ENCODE peak calls at places on chromosomes 5 and 9, in four cellular contexts. A, N, U and P are unnamed samples.

GRCh38 chr5:140998921-140999410 is 32.7 kb downstream of the PCDHAC2 start:
- DNase-seq in A (peak; percentile 11), N (no peak), U (no peak), P (no peak)

GRCh38 chr5:142017832-142018427 is 5.1 kb upstream of the GNPDA1 start:
- DNase-seq in A (no peak), N (peak; percentile 31), U (no peak), P (no peak)

GRCh38 chr5:133048993-133049725 is 2.7 kb upstream of the HSPA4 start:
- DNase-seq in A (no peak), N (no peak), U (no peak), P (peak; percentile 25)

GRCh38 chr5:84430079-84430478 is 45.4 kb upstream of the EDIL3 start:
- DNase-seq in A (no peak), N (no peak), U (no peak), P (no peak)

GRCh38 chr5:67006152-67006848 is 190.3 kb downstream of the CD180 start:
- DNase-seq in A (no peak), N (no peak), U (no peak), P (no peak)

GRCh38 chr9:126702501-126703329 is 89.0 kb downstream of the LMX1B start:
- DNase-seq in A (peak; percentile 81), N (no peak), U (no peak), P (peak; percentile 17)

GRCh38 chr5:73447234-73448071 is 1.1 kb downstream of the FOXD1 start:
- DNase-seq in A (peak; percentile 79), N (peak; percentile 55), U (peak; percentile 38), P (peak; percentile 88)

GRCh38 chr5:37921452-37921851 is 81.6 kb upstream of the GDNF start:
- DNase-seq in A (no peak), N (peak; percentile 26), U (no peak), P (no peak)

GRCh38 chr5:59066367-59067163 is 483.7 kb downstream of the RAB3C start:
- DNase-seq in A (no peak), N (no peak), U (peak; percentile 46), P (peak; percentile 97)

GRCh38 chr5:96875805-96876291 is 452 bp upstream of the ERAP2 start:
- DNase-seq in A (no peak), N (peak; percentile 17), U (no peak), P (peak; percentile 40)

GRCh38 chr5:176621661-176622079 is 8.7 kb downstream of the SNCB start:
- DNase-seq in A (no peak), N (no peak), U (no peak), P (no peak)

GRCh38 chr9:36163049-36163839 is 5.9 kb upstream of the CCIN start:
- DNase-seq in A (peak; percentile 76), N (no peak), U (no peak), P (peak; percentile 47)

GRCh38 chr9:89606567-89607311 is 1.9 kb downstream of the GADD45G start:
- DNase-seq in A (peak; percentile 76), N (peak; percentile 7), U (peak; percentile 55), P (peak; percentile 75)

GRCh38 chr5:50365615-50366251 is 75.4 kb downstream of the EMB start:
- DNase-seq in A (no peak), N (no peak), U (no peak), P (no peak)

GRCh38 chr9:112334319-112334828 is 955 bp upstream of the PTBP3 start:
- DNase-seq in A (peak; percentile 19), N (peak; percentile 50), U (peak; percentile 32), P (peak; percentile 62)

GRCh38 chr5:61306531-61307195 is 25.4 kb upstream of the ZSWIM6 start:
- DNase-seq in A (no peak), N (peak; percentile 85), U (no peak), P (peak; percentile 95)

GRCh38 chr9:81373294-81373693 is 316.1 kb downstream of the TLE1 start:
- DNase-seq in A (no peak), N (no peak), U (no peak), P (no peak)

GRCh38 chr5:131475416-131476045 is 159.5 kb downstream of the RAPGEF6 start:
- DNase-seq in A (no peak), N (no peak), U (no peak), P (peak; percentile 44)

GRCh38 chr5:14870347-14871083 is 1.1 kb downstream of the ANKH start:
- DNase-seq in A (peak; percentile 25), N (peak; percentile 77), U (peak; percentile 19), P (peak; percentile 47)

GRCh38 chr9:91420471-91421021 is 3.1 kb downstream of the NFIL3 start:
- DNase-seq in A (no peak), N (peak; percentile 42), U (no peak), P (peak; percentile 48)

GRCh38 chr5:137206030-137206715 is 293.0 kb downstream of the SPOCK1 start:
- DNase-seq in A (no peak), N (no peak), U (no peak), P (peak; percentile 42)

GRCh38 chr5:81426347-81426746 is 32.4 kb upstream of the ACOT12 start:
- DNase-seq in A (no peak), N (no peak), U (no peak), P (no peak)

GRCh38 chr9:111736714-111737113 is 58.0 kb downstream of the SHOC1 start:
- DNase-seq in A (no peak), N (no peak), U (no peak), P (no peak)

GRCh38 chr9:7592321-7593319 is 207.0 kb downstream of the DMAC1 start:
- DNase-seq in A (peak; percentile 26), N (no peak), U (no peak), P (no peak)
- H3F3A ChIP-seq in A (no peaks in the 10 kb centered on the region), N (no peaks in the 10 kb centered on the region), U (no peaks in the 10 kb centered on the region), P (no peaks in the 10 kb centered on the region)

GRCh38 chr5:39185761-39186160 is 33.6 kb downstream of the FYB1 start:
- DNase-seq in A (no peak), N (no peak), U (no peak), P (no peak)

GRCh38 chr5:39186722-39187539 is 32.4 kb downstream of the FYB1 start:
- DNase-seq in A (no peak), N (no peak), U (no peak), P (no peak)

GRCh38 chr5:39189297-39189955 is 29.9 kb downstream of the FYB1 start:
- DNase-seq in A (no peak), N (no peak), U (no peak), P (no peak)

GRCh38 chr5:39186289-39186688 is 33.1 kb downstream of the FYB1 start:
- DNase-seq in A (no peak), N (no peak), U (no peak), P (no peak)

GRCh38 chr5:39187873-39188731 is 31.3 kb downstream of the FYB1 start:
- DNase-seq in A (no peak), N (no peak), U (peak; percentile 71), P (no peak)
- H3K4me1 ChIP-seq in A (no peaks in the 10 kb centered on the region), N (peaks cover 42% of the 10 kb centered on the region), U (peaks cover 9% of the 10 kb centered on the region), P (no peaks in the 10 kb centered on the region)

DNA sequence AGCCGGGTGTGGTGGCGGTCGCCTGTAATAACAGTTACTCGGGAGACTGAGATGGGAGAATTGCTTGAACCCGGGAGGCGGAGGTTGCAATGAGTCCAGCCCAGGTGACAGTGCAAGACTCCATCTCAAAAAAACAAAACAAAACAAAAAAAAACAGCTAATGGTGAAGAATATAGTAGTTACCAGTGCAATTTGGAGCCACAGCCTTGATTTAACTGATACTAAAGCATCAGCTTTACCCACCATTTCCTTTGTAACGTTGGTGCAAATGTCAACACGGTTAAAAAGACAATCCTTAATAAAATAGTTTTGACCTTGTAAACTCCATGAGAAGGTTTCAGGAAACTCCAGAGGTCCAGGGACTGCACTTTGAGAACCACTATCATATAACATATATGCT is 41.8 kb downstream of the FNBP1 start:
- DNase-seq in A (no peak), N (no peak), U (no peak), P (no peak)
- H3K4me2 ChIP-seq in A (no peak overlapping the region), N (no peak overlapping the region), U (no peak overlapping the region), P (no peak overlapping the region)

GRCh38 chr9:133315997-133316396 is 20.0 kb downstream of the SURF6 start:
- DNase-seq in A (no peak), N (no peak), U (no peak), P (no peak)
- H3F3A ChIP-seq in A (no peaks in the 10 kb centered on the region), N (no peaks in the 10 kb centered on the region), U (no peaks in the 10 kb centered on the region), P (no peaks in the 10 kb centered on the region)

GRCh38 chr9:38416461-38416860 is 7.8 kb downstream of the IGFBPL1 start:
- DNase-seq in A (no peak), N (no peak), U (no peak), P (peak; percentile 33)

GRCh38 chr9:38415846-38416245 is 8.4 kb downstream of the IGFBPL1 start:
- DNase-seq in A (peak; percentile 58), N (no peak), U (no peak), P (no peak)

GRCh38 chr9:38417003-38417965 is 7.0 kb downstream of the IGFBPL1 start:
- DNase-seq in A (peak; percentile 70), N (no peak), U (peak; percentile 53), P (peak; percentile 29)

GRCh38 chr9:38419216-38419615 is 5.0 kb downstream of the IGFBPL1 start:
- DNase-seq in A (peak; percentile 55), N (no peak), U (no peak), P (no peak)

DNA sequence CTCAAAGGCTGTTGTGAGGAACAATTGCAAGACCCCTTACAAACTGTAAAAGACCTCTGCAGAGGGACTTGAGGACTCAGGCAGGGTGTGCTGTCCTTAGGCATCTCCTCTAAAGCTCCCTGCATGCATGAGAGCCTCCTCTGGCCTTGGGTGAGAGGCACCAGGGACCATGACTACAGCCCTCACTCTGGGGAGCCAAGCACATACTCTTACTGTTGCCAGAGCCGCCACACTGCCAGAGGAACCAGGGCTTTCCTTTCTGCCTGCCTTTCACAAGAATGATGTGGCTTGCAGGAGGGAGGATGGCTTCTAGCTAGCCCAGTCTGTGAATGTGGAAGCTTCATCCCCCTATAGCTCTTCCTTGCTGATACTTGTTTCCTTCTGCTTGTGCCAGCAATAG is 5.9 kb downstream of the IGFBPL1 start:
- DNase-seq in A (no peak), N (no peak), U (no peak), P (no peak)
- H3K4me1 ChIP-seq in A (peaks cover 67% of the 10 kb centered on the region), N (no peaks in the 10 kb centered on the region), U (no peaks in the 10 kb centered on the region), P (no peaks in the 10 kb centered on the region)

GRCh38 chr9:4229252-4229651 is 70.6 kb downstream of the GLIS3 start:
- DNase-seq in A (no peak), N (no peak), U (no peak), P (no peak)
- H3K4me2 ChIP-seq in A (no peak overlapping the region), N (no peak overlapping the region), U (no peak overlapping the region), P (no peak overlapping the region)

GRCh38 chr5:56349461-56349860 is 116.3 kb upstream of the ANKRD55 start:
- DNase-seq in A (no peak), N (no peak), U (no peak), P (no peak)
- H3F3A ChIP-seq in A (no peaks in the 10 kb centered on the region), N (no peaks in the 10 kb centered on the region), U (no peaks in the 10 kb centered on the region), P (peaks cover 28% of the 10 kb centered on the region)

DNA sequence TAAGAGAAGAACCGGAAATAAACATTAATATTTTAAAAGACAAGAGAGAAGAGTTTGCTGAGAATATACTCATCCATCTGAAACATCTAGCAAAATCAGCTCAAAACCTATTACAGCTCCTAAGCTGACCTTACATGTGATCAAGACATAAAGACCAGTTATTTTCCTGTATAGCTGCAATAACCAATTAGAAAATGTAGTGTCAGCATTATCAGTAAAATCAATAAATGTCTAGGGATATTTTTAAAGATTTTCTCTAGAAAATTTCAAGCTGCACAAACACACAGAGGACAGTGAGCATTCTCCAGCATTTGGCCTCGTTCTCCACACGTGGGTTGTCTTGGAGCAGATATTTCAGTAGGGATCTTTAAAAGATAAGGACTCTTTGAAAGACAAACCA is 127.6 kb upstream of the CACNA1B start:
- DNase-seq in A (no peak), N (no peak), U (no peak), P (no peak)
- H3K4me1 ChIP-seq in A (peaks cover 6% of the 10 kb centered on the region), N (no peaks in the 10 kb centered on the region), U (peaks cover 6% of the 10 kb centered on the region), P (no peaks in the 10 kb centered on the region)

GRCh38 chr5:124439609-124440008 is 306.8 kb downstream of the ZNF608 start:
- DNase-seq in A (no peak), N (no peak), U (no peak), P (no peak)
- H3K4me2 ChIP-seq in A (peak overlapping the region; percentile 70), N (no peak overlapping the region), U (no peak overlapping the region), P (no peak overlapping the region)